ENCODE peak calls at places on chromosomes 13 and 19, in ten cellular contexts. G, U, F, H, B, W, O, L, N and E are unnamed samples.

GRCh38 chr13:27821566-27821965 is 29.3 kb downstream of the GSX1 start:
- DNase-seq in G (no peak), U (no peak), F (no peak), H (no peak), B (no peak), W (no peak), O (no peak), L (no peak), N (no peak), E (peak)

GRCh38 chr13:34347784-34348573 is 530.0 kb downstream of the RFC3 start:
- DNase-seq in G (no peak), U (peak), F (no peak), H (no peak), B (no peak), W (no peak), O (no peak), L (no peak), N (no peak), E (no peak)

GRCh38 chr19:18478545-18479311 is 40.8 kb upstream of the ISYNA1 start:
- DNase-seq in G (no peak), U (peak), F (no peak), H (peak), B (peak), W (no peak), O (no peak), L (peak), N (no peak), E (peak)

GRCh38 chr19:29671393-29672076 is 6.3 kb downstream of the PLEKHF1 start:
- DNase-seq in G (peak), U (peak), F (peak), H (peak), B (no peak), W (no peak), O (peak), L (peak), N (no peak), E (peak)

GRCh38 chr19:13277104-13277809 is 127.0 kb downstream of the IER2 start:
- DNase-seq in G (peak), U (peak), F (peak), H (no peak), B (peak), W (peak), O (no peak), L (peak), N (no peak), E (peak)

GRCh38 chr19:47819841-47820244 is 1.9 kb upstream of the CRX start:
- DNase-seq in G (no peak), U (no peak), F (no peak), H (no peak), B (no peak), W (no peak), O (no peak), L (no peak), N (no peak), E (no peak)

GRCh38 chr13:36163809-36164308 is 32.7 kb upstream of the DCLK1 start:
- DNase-seq in G (no peak), U (no peak), F (peak), H (peak), B (peak), W (no peak), O (no peak), L (peak), N (no peak), E (peak)

GRCh38 chr13:106566682-106567420 is 1.1 kb downstream of the ARGLU1 start:
- DNase-seq in G (no peak), U (peak), F (peak), H (peak), B (peak), W (peak), O (no peak), L (peak), N (no peak), E (peak)

GRCh38 chr19:10776900-10777650 is 58.9 kb downstream of the TMED1 start:
- DNase-seq in G (no peak), U (no peak), F (no peak), H (no peak), B (no peak), W (no peak), O (no peak), L (no peak), N (no peak), E (no peak)

GRCh38 chr19:45161715-45162463 is 1.1 kb upstream of the NKPD1 start:
- DNase-seq in G (no peak), U (peak), F (no peak), H (no peak), B (peak), W (no peak), O (no peak), L (peak), N (no peak), E (peak)

GRCh38 chr19:1580382-1580781 is 12.3 kb upstream of the MEX3D start:
- DNase-seq in G (no peak), U (no peak), F (no peak), H (no peak), B (no peak), W (no peak), O (no peak), L (no peak), N (no peak), E (no peak)

GRCh38 chr13:23695711-23696512 is 125.7 kb downstream of the TNFRSF19 start:
- DNase-seq in G (peak), U (no peak), F (no peak), H (peak), B (no peak), W (no peak), O (no peak), L (peak), N (no peak), E (no peak)

GRCh38 chr19:44748426-44749254 is at the start of gene BCL3:
- DNase-seq in G (no peak), U (peak), F (no peak), H (peak), B (no peak), W (peak), O (peak), L (peak), N (no peak), E (no peak)

GRCh38 chr19:44955500-44956439 is 590 bp downstream of the CLPTM1 start:
- DNase-seq in G (no peak), U (no peak), F (no peak), H (no peak), B (no peak), W (peak), O (no peak), L (no peak), N (no peak), E (no peak)

GRCh38 chr13:46124531-46124966 is 19.7 kb upstream of the CPB2 start:
- DNase-seq in G (no peak), U (no peak), F (no peak), H (peak), B (no peak), W (no peak), O (no peak), L (no peak), N (no peak), E (no peak)

GRCh38 chr13:112453874-112454647 is 77.9 kb downstream of the SPACA7 start:
- DNase-seq in G (no peak), U (no peak), F (no peak), H (no peak), B (no peak), W (no peak), O (no peak), L (no peak), N (no peak), E (no peak)

GRCh38 chr19:6589711-6590457 is 1.1 kb downstream of the CD70 start:
- DNase-seq in G (no peak), U (no peak), F (no peak), H (no peak), B (no peak), W (no peak), O (no peak), L (no peak), N (no peak), E (no peak)

GRCh38 chr13:43285891-43286602 is 262.7 kb downstream of the DNAJC15 start:
- DNase-seq in G (no peak), U (no peak), F (no peak), H (no peak), B (peak), W (no peak), O (no peak), L (no peak), N (no peak), E (peak)

GRCh38 chr13:30551194-30551593 is 66.5 kb upstream of the USPL1 start:
- DNase-seq in G (no peak), U (no peak), F (no peak), H (no peak), B (peak), W (no peak), O (no peak), L (no peak), N (no peak), E (peak)

GRCh38 chr19:1418951-1419735 is 11.8 kb downstream of the DAZAP1 start:
- DNase-seq in G (no peak), U (no peak), F (no peak), H (no peak), B (no peak), W (no peak), O (no peak), L (no peak), N (no peak), E (no peak)

GRCh38 chr19:13082192-13083007 is 20.3 kb downstream of the LYL1 start:
- DNase-seq in G (no peak), U (peak), F (peak), H (no peak), B (peak), W (no peak), O (no peak), L (no peak), N (no peak), E (peak)

GRCh38 chr13:94382520-94382919 is 97.0 kb downstream of the DCT start:
- DNase-seq in G (no peak), U (no peak), F (no peak), H (no peak), B (no peak), W (no peak), O (no peak), L (no peak), N (no peak), E (no peak)

GRCh38 chr13:50645092-50645491 is 198.4 kb downstream of the DLEU7 start:
- DNase-seq in G (no peak), U (no peak), F (no peak), H (no peak), B (no peak), W (no peak), O (no peak), L (no peak), N (no peak), E (no peak)

GRCh38 chr19:55216461-55217198 is 7.3 kb upstream of the PTPRH start:
- DNase-seq in G (peak), U (peak), F (peak), H (peak), B (peak), W (peak), O (peak), L (peak), N (peak), E (peak)

GRCh38 chr13:98129059-98129741 is 13.7 kb upstream of the FARP1 start:
- DNase-seq in G (no peak), U (no peak), F (no peak), H (no peak), B (peak), W (no peak), O (no peak), L (no peak), N (no peak), E (no peak)

GRCh38 chr19:29812080-29812880 is 489 bp downstream of the CCNE1 start:
- DNase-seq in G (no peak), U (peak), F (no peak), H (peak), B (no peak), W (peak), O (no peak), L (no peak), N (no peak), E (no peak)

GRCh38 chr19:38243279-38243673 is 12.9 kb downstream of the PPP1R14A start:
- DNase-seq in G (no peak), U (no peak), F (no peak), H (no peak), B (no peak), W (no peak), O (no peak), L (no peak), N (no peak), E (no peak)